ENCODE peak calls at places on chromosomes 7 and 10, in five cellular contexts. M is SK-N-MC, B is GM23248, K is A673, O is HCT116. Q is an unnamed sample.

GRCh38 chr10:125605167-125605566 is 77.8 kb downstream of the TEX36 start:
- DNase-seq in M (no peak), B (peak), K (no peak), O (no peak), Q (no peak)

GRCh38 chr7:151399305-151399601 is 10.6 kb downstream of the WDR86 start:
- DNase-seq in M (no peak), B (no peak), K (no peak), O (no peak), Q (no peak)

GRCh38 chr10:29345144-29345892 is 56.4 kb downstream of the LYZL1 start:
- DNase-seq in M (no peak), B (no peak), K (peak), O (no peak), Q (no peak)

GRCh38 chr10:102644066-102644645 is at the start of gene TRIM8:
- DNase-seq in M (no peak), B (peak), K (peak), O (no peak), Q (peak)

GRCh38 chr10:31320179-31320597 is 1.2 kb downstream of the ZEB1 start:
- DNase-seq in M (no peak), B (peak), K (no peak), O (no peak), Q (peak)

GRCh38 chr10:49628599-49628998 is 14.8 kb downstream of the CHAT start:
- DNase-seq in M (no peak), B (no peak), K (no peak), O (no peak), Q (no peak)

GRCh38 chr10:111316607-111317006 is 239.8 kb downstream of the ADRA2A start:
- DNase-seq in M (no peak), B (no peak), K (peak), O (no peak), Q (no peak)

GRCh38 chr10:73591935-73592699 is 975 bp upstream of the USP54 start:
- DNase-seq in M (no peak), B (peak), K (no peak), O (peak), Q (peak)

GRCh38 chr7:30253796-30254165 is 30.6 kb upstream of the ZNRF2 start:
- DNase-seq in M (no peak), B (no peak), K (no peak), O (no peak), Q (no peak)

GRCh38 chr7:114086906-114087651 is 168.3 kb upstream of the PPP1R3A start:
- DNase-seq in M (no peak), B (peak), K (peak), O (no peak), Q (no peak)
- TF ChIP-seq EZH2 in M (no peak), B (no peak), K (peak), O (no peak), Q (no peak)

GRCh38 chr10:123134058-123134914 is 1.5 kb upstream of the HMX3 start:
- DNase-seq in M (no peak), B (peak), K (no peak), O (no peak), Q (no peak)
- TF ChIP-seq EZH2 in M (no peak), B (peak), K (peak), O (no peak), Q (no peak)

GRCh38 chr10:13449296-13449695 is 79.5 kb downstream of the BEND7 start:
- DNase-seq in M (no peak), B (peak), K (no peak), O (no peak), Q (no peak)
- TF ChIP-seq EZH2 in M (no peak), B (no peak), K (no peak), O (no peak), Q (no peak)

DNA sequence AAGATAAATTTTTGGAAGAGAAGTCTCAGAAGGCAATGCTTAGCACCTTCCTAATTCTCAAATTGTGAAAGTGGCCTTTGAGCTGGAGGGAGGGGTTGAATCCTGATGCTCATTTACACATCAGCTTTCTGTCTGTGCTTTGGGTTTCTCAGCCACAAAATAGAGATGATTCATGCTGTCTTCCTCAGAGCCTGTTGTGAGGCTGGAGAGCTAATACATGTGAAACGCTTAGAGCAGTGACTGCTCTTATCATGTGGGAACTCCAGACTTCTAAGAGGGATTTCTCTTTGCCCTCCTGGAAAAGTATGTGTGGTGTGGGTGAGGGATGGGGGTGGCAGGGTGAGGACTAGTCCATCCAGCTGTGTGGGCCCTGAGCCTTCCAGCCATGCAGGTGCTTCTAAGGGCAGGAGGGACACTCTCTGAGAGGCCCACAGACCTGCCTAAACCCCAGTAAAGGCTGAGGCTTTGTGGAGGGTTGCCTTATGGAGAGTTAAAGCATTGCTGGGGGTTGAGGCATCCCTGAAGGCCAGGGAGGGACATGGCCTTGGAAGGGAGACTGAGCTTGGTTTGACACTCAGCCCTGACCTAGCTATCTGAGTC is 4.8 kb upstream of the EVX1 start:
- DNase-seq in M (no peak), B (peak), K (no peak), O (no peak), Q (peak)
- TF ChIP-seq EZH2 in M (no peak), B (no peak), K (no peak), O (no peak), Q (no peak)

DNA sequence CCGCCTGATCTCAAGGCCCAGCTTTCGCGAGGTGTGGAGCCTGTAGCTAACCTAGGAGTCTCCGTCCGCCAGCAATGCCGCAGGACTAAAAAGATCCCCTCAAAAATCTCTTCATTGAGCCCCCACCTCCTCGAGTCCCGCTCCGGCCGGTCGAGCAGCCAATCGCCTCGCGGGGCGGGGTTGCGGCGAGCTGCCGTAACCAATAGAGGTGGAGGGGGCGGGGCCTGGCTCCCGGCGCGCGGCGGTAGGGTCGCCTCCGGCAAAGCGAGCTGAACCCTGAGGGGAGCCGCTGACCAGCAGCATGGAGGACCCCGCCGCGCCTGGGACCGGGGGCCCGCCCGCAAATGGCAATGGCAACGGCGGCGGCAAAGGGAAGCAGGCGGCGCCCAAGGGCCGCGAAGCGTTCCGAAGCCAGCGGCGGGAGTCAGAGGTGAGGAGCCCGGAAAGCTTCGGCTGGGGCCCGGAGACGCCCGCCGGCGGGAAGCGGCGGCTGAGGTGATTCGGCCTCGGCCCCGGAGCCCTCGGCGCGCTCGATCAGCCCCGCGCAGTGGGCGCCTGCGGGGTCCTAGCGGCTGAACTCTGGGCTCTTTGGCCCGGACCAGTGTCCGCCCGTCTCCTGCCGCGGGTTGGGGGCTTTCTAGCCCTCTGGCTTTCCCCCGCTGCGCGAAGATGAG is at the start of gene STRIP2:
- DNase-seq in M (no peak), B (peak), K (peak), O (peak), Q (peak)
- TF ChIP-seq EZH2 in M (no peak), B (no peak), K (no peak), O (no peak), Q (no peak)

GRCh38 chr10:101047268-101047667 is 14.5 kb upstream of the KAZALD1 start:
- DNase-seq in M (no peak), B (no peak), K (no peak), O (no peak), Q (no peak)
- TF ChIP-seq EZH2 in M (no peak), B (no peak), K (no peak), O (no peak), Q (no peak)

GRCh38 chr7:45574521-45575500 is 643 bp downstream of the ADCY1 start:
- DNase-seq in M (no peak), B (peak), K (peak), O (no peak), Q (peak)

GRCh38 chr7:45578022-45578421 is 3.9 kb downstream of the ADCY1 start:
- DNase-seq in M (no peak), B (no peak), K (no peak), O (no peak), Q (no peak)

GRCh38 chr7:45576249-45576929 is 2.2 kb downstream of the ADCY1 start:
- DNase-seq in M (no peak), B (no peak), K (no peak), O (no peak), Q (no peak)

GRCh38 chr7:45573636-45574470 is at the start of gene ADCY1:
- DNase-seq in M (no peak), B (peak), K (peak), O (no peak), Q (no peak)

GRCh38 chr7:45575501-45576248 is 1.5 kb downstream of the ADCY1 start:
- DNase-seq in M (no peak), B (no peak), K (no peak), O (no peak), Q (no peak)
- TF ChIP-seq EZH2 in M (no peak), B (no peak), K (peak), O (no peak), Q (peak)

GRCh38 chr10:117543245-117543998 is 876 bp downstream of the EMX2 start:
- DNase-seq in M (no peak), B (peak), K (peak), O (no peak), Q (no peak)
- TF ChIP-seq EZH2 in M (no peak), B (no peak), K (peak), O (no peak), Q (no peak)

DNA sequence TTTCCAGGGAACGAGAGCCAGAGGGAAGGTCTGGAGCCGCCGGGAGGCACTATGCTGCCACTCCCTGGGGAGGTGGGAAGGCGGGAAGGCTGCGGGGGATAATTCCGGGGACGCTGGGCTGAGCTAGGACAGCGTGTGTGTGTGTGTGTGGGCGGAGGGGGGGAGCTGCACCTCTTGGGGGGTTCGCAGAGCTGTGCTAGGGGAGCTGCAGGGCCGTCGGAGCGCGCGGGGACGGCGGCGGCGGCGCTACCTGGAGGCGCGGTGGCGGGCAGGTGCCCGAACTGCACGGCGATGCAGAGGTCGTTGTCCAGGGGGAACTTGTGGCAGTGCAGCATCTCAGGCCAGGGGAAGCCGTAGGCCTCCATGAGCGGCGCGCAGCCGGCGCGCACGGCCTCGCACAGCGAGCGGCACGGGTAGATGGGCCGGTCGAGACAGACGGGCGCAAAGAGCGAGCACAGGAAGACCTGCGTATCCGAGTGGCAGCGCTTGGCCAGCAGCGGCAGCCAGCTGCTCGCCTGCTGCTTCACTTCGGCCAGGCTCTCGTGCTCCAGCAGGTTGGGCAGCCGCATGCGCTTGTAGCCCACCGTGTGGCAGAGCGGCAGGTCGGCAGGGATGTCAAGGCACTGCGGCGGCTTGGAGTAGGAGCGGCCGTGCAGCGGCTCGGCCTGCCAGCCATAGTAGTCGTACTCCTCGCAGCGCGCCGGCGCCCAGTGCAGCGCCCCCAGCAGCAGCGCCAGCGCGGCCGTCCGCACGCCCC is 566 bp downstream of the SFRP5 start:
- DNase-seq in M (no peak), B (peak), K (peak), O (no peak), Q (no peak)
- TF ChIP-seq EZH2 in M (no peak), B (no peak), K (peak), O (no peak), Q (no peak)

Q was measured in PC-3.